ENCODE peak calls at places on chromosomes 7 and 10, in five cellular contexts. M, Q, C, L and H are unnamed samples.

GRCh38 chr10:113458461-113458860 is 94.4 kb upstream of the HABP2 start:
- DNase-seq in L (no peak), Q (no peak), C (no peak), M (no peak), H (no peak)

GRCh38 chr10:31399631-31400030 is 80.6 kb downstream of the ZEB1 start:
- DNase-seq in M (peak; percentile 2), C (peak; percentile 51), L (no peak), Q (no peak), H (no peak)

GRCh38 chr10:131876543-131876942 is 24.3 kb upstream of the PPP2R2D start:
- DNase-seq in C (no peak), Q (no peak), L (no peak), M (no peak), H (no peak)

GRCh38 chr10:21257919-21258318 is 267.6 kb downstream of the SKIDA1 start:
- DNase-seq in L (no peak), Q (no peak), C (no peak), M (no peak), H (no peak)

GRCh38 chr7:137169282-137169698 is 174.2 kb downstream of the PTN start:
- DNase-seq in L (peak; percentile 93), Q (peak; percentile 70), M (peak; percentile 50), C (peak; percentile 57), H (no peak)

GRCh38 chr7:99372275-99373085 is 2.0 kb upstream of the ARPC1B start:
- DNase-seq in M (no peak), Q (no peak), L (peak; percentile 51), C (no peak), H (no peak)

GRCh38 chr7:1487466-1487865 is 16.7 kb downstream of the INTS1 start:
- DNase-seq in L (no peak), C (no peak), Q (no peak), M (no peak), H (no peak)

GRCh38 chr7:138008588-138009349 is 6.9 kb upstream of the CREB3L2 start:
- DNase-seq in C (peak; percentile 21), M (peak; percentile 48), L (peak; percentile 63), Q (peak; percentile 53), H (peak; percentile 66)

GRCh38 chr10:61757525-61758397 is 95.0 kb downstream of the CABCOCO1 start:
- DNase-seq in Q (no peak), L (no peak), C (no peak), M (no peak), H (no peak)

GRCh38 chr7:16926283-16926682 is 44.5 kb upstream of the AGR3 start:
- DNase-seq in C (peak; percentile 21), L (no peak), M (peak; percentile 10), Q (no peak), H (peak; percentile 78)